ENCODE peak calls at places on chromosomes 2 and 18, in eight cellular contexts. L, C, B, U, F, H, M and Y are unnamed samples. For H3K4me1, the result is how much of the 10 kb centered on the place peaks cover.

GRCh38 chr2:19887508-19887907 is 14.3 kb downstream of the TTC32 start:
- DNase-seq in B (no peak), L (peak), C (no peak), U (no peak), F (no peak), M (no peak), H (no peak), Y (no peak)

GRCh38 chr2:214574077-214574775 is 163.4 kb downstream of the VWC2L start:
- DNase-seq in H (no peak), M (no peak), L (no peak), U (no peak), C (no peak), B (no peak), F (no peak), Y (no peak)

GRCh38 chr2:127453392-127454171 is 35.4 kb downstream of the PROC start:
- DNase-seq in H (no peak), B (no peak), F (no peak), U (peak), C (no peak), M (no peak), L (peak), Y (no peak)

GRCh38 chr18:45517181-45517741 is 98.0 kb upstream of the SLC14A2 start:
- DNase-seq in M (no peak), F (peak), L (peak), C (no peak), B (no peak), H (no peak), U (peak), Y (no peak)

GRCh38 chr2:29304399-29304798 is 189.2 kb downstream of the CLIP4 start:
- DNase-seq in B (no peak), L (no peak), F (no peak), U (no peak), H (no peak), M (no peak), C (no peak), Y (no peak)

GRCh38 chr18:24011095-24011917 is 3.2 kb upstream of the TTC39C start:
- DNase-seq in C (no peak), L (no peak), F (no peak), U (peak), M (no peak), B (no peak), H (no peak), Y (no peak)

GRCh38 chr2:173654146-173654895 is 299.6 kb downstream of the CDCA7 start:
- DNase-seq in C (no peak), M (no peak), U (no peak), L (no peak), F (no peak), B (no peak), H (no peak), Y (no peak)

GRCh38 chr18:52701219-52701935 is 361.4 kb downstream of the DCC start:
- DNase-seq in M (no peak), B (no peak), C (no peak), H (no peak), L (peak), F (no peak), U (no peak), Y (no peak)

GRCh38 chr2:227238242-227239237 is 74.1 kb downstream of the COL4A3 start:
- DNase-seq in C (peak), H (peak), B (peak), U (peak), M (peak), F (peak), L (peak), Y (peak)

GRCh38 chr18:73153271-73153670 is 285.5 kb upstream of the NETO1 start:
- DNase-seq in F (no peak), H (no peak), C (peak), L (no peak), M (no peak), U (no peak), B (no peak), Y (no peak)

GRCh38 chr2:200483729-200484198 is 26.1 kb downstream of the KCTD18 start:
- DNase-seq in L (peak), H (peak), C (peak), U (peak), F (no peak), M (no peak), B (no peak), Y (no peak)

GRCh38 chr18:76416935-76417334 is 78.1 kb downstream of the ZNF516 start:
- DNase-seq in M (no peak), F (no peak), C (peak), B (no peak), U (no peak), H (no peak), L (no peak), Y (no peak)

DNA sequence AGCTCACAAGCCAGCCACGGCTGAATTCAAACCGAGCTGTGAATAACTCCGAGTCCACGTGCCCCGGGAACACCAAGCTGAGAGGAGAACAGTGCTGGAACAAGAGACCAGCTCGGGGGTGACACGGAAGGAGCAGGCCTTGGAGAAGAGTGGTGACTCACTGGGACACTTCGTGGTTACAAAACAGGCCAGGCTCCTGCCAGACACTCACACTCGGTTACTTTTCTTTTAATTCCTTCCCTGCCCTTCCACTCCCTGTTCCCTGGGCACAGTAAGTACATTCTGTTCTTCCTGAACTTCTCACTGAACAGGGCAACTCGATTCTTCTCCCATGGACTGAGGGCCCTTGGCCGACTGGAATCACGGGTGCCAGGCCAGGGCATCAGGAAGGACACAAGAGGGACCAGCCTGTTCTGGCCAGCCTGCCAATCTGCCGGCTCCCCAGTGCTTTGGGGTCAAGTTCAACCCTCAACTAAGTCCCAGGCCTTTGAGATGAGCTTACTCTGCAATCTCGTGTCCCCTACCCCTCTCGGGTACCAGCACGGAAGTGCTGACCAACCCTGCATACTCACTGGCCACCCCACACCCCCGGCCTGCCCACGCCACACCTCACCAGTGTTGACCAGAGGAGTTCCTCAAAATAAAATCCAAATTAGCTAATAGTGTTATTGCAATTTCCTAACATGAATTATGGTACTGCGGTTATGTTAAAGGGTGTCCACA is 87.5 kb downstream of the TFCP2L1 start:
- DNase-seq in M (no peak), U (no peak), L (peak), H (peak), F (peak), B (no peak), C (peak), Y (no peak)
- H3K4me1 ChIP-seq in M (under half), U (under half), L (under half), H (under half), F (under half), B (under half), C (under half), Y (under half)

GRCh38 chr2:189574793-189575475 is 5.7 kb downstream of the SLC40A1 start:
- DNase-seq in F (no peak), C (no peak), M (no peak), H (peak), B (no peak), L (peak), U (no peak), Y (no peak)

GRCh38 chr2:189576361-189576760 is 4.2 kb downstream of the SLC40A1 start:
- DNase-seq in L (no peak), M (no peak), U (no peak), C (no peak), F (peak), B (no peak), H (peak), Y (no peak)

GRCh38 chr2:189569295-189569925 is 11.2 kb downstream of the SLC40A1 start:
- DNase-seq in C (peak), F (no peak), U (no peak), B (no peak), H (no peak), L (no peak), M (peak), Y (no peak)

GRCh38 chr2:189566046-189566445 is 14.5 kb downstream of the SLC40A1 start:
- DNase-seq in F (no peak), U (no peak), L (no peak), H (no peak), C (no peak), M (no peak), B (no peak), Y (no peak)

GRCh38 chr2:189570565-189570964 is 10.0 kb downstream of the SLC40A1 start:
- DNase-seq in L (no peak), U (no peak), H (no peak), C (peak), F (no peak), M (no peak), B (no peak), Y (no peak)
- H3K4me1 ChIP-seq in L (under half), U (under half), H (under half), C (under half), F (under half), M (under half), B (under half), Y (under half)

DNA sequence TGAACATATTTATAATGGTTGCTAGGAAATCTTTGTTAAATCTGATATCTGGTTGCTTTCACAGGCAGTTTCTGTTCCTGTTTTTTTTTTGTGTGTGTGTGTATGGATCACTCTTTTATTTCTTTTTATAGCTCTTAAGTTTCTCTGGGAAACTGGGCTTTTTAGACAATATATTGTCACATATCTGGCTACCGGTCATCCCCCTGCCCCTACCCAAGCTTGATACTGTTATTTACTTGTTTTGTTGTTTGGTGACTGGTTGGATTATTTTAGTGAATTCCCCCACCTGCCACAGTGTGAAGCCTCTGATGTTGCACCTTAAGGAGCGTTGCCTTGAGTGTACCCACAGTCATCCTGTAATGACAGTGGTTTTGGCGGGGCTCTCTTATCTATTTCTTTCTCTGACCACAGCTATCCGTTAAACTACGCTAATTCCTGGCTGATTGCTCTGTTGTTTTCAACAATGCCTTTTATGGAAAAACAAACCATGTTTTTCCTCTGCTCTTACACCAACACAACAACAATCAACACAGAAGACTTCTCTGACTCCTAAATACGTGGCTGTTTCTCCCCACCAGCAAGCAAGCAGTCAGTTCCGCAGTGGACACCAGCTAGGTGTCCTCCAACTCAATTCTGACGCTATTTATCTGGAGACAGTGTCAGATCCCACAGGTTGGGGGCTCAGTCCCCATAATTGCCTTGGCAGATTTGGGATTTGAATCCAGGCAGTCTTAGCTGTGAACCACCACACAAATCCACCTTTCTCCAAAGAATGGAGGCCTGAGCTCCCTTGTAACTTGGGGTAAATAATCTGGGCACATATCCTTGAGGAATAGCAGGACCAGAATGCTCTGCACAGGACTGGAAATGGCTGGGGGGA is 10.9 kb downstream of the GNLY start:
- DNase-seq in M (peak), U (no peak), F (no peak), H (no peak), C (no peak), L (no peak), B (no peak), Y (peak)
- H3K4me1 ChIP-seq in M (half or more), U (under half), F (under half), H (under half), C (under half), L (under half), B (under half), Y (under half)

GRCh38 chr2:44544991-44545390 is 183.2 kb downstream of the CAMKMT start:
- DNase-seq in M (no peak), U (peak), B (no peak), L (no peak), C (no peak), F (no peak), H (no peak), Y (no peak)

GRCh38 chr2:44547713-44548112 is 186.0 kb downstream of the CAMKMT start:
- DNase-seq in U (no peak), M (no peak), B (no peak), L (no peak), H (no peak), F (no peak), C (no peak), Y (no peak)

GRCh38 chr2:44542520-44542919 is 180.8 kb downstream of the CAMKMT start:
- DNase-seq in H (no peak), B (no peak), F (no peak), L (no peak), C (no peak), U (no peak), M (no peak), Y (no peak)

GRCh38 chr2:44546469-44547127 is 184.9 kb downstream of the CAMKMT start:
- DNase-seq in F (no peak), M (no peak), U (no peak), B (no peak), H (no peak), L (no peak), C (no peak), Y (no peak)

DNA sequence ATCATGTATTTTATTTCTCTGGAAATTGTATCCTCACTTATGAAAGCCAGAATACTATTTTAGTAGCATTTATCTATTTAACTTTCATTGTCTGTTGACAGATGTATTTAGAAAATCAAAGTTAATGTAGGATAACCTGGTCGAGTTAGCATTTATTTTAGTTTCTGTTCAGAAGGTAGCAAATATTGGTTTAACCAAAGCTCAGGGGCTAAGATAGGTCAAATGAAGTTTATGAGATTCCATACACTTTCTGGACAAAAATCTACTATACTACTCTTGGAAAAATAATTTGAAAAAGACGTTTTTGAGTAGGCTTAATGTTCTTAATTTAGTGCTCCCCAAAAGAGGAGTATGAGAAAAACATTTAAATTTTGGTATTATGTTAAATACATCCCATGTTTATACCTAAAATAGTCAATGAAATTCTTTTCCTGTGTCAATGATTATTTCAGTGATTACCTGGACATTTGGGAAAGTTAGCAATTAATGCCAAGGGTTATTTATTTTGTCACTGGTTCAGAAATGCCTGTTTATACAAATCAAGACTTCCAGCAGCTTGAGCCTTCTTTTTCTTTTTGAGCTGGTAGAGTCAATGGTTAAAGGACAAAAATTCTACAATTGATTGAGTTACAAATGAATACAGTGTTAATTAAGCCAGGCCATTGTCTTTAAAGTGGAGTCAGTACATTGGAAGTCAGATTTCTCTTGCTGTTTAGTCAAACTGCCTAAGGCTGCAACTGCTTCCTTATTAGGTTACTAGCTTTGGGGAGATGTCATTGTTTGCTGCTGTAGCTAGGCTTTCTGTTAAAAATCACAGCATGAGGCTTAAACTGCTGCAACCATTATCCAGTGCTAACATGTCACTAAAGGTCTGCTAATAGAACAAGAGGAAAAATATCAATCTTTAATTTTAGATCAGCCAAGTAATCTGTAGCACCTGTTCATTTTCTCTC is 182.3 kb downstream of the CAMKMT start:
- DNase-seq in M (no peak), L (no peak), B (no peak), H (no peak), C (no peak), U (peak), F (no peak), Y (no peak)
- H3K4me1 ChIP-seq in M (under half), L (under half), B (under half), H (under half), C (under half), U (half or more), F (under half), Y (under half)

GRCh38 chr2:33216508-33217182 is 259.8 kb upstream of the RASGRP3 start:
- DNase-seq in L (no peak), H (peak), U (no peak), C (peak), B (no peak), M (no peak), F (peak), Y (no peak)

GRCh38 chr2:33214857-33215256 is 261.6 kb upstream of the RASGRP3 start:
- DNase-seq in F (no peak), L (no peak), B (no peak), C (no peak), H (no peak), M (no peak), U (no peak), Y (no peak)

GRCh38 chr2:33217431-33217830 is 259.0 kb upstream of the RASGRP3 start:
- DNase-seq in C (no peak), M (no peak), U (no peak), F (no peak), B (no peak), L (no peak), H (no peak), Y (no peak)

GRCh38 chr2:33215299-33215698 is 261.1 kb upstream of the RASGRP3 start:
- DNase-seq in C (peak), F (peak), M (no peak), B (no peak), U (no peak), H (peak), L (no peak), Y (no peak)

GRCh38 chr2:33215983-33216382 is 260.5 kb upstream of the RASGRP3 start:
- DNase-seq in C (no peak), L (no peak), M (no peak), F (no peak), U (no peak), B (no peak), H (no peak), Y (no peak)
- H3K4me1 ChIP-seq in C (under half), L (under half), M (under half), F (under half), U (under half), B (under half), H (under half), Y (under half)

DNA sequence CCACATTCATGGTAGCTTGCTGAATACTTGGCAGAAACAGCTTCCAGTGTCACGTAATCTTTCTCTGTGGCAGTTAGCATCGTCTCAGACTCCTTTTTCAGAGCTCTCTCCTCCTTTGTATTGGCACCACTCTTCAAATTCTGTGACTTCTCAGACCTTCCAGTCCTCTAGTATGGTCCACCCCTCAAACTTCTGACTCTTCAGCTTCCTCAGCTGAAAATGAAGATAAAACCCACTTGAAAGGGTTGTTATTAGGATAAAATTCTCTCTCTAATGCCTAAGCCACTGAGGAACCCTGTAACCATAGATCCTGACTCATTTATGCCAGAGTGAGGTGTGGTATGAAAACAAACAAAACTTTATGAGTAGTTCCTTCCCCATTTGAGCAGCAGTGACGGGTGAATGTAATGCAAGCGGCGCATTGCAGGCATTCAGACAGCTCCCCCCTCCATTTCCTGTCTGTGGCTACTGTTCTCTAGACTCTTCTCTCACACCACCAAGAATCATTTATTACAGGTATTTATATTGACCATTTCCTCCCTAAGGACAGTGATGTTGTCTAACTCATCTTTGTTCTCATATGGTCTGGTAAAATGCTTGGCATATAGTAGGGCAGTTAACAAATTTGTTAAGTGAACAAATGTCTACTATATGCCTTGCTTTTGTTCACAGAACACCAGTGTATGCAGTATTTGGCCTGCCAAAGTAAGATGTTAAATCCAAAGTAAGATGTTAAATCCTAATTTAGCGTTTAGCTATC is 35.3 kb downstream of the GALNT1 start:
- DNase-seq in U (no peak), M (peak), B (peak), C (peak), H (peak), F (peak), L (peak), Y (peak)
- H3K4me1 ChIP-seq in U (under half), M (under half), B (under half), C (under half), H (under half), F (under half), L (under half), Y (under half)

GRCh38 chr2:187174582-187174981 is 273.5 kb downstream of the CALCRL start:
- DNase-seq in C (no peak), L (no peak), F (no peak), B (no peak), M (no peak), U (no peak), H (no peak), Y (no peak)
- H3K4me1 ChIP-seq in C (under half), L (under half), F (under half), B (under half), M (under half), U (under half), H (under half), Y (under half)

GRCh38 chr2:122515731-122516130 is 760.3 kb downstream of the TSN start:
- DNase-seq in F (no peak), L (no peak), U (peak), C (no peak), H (no peak), B (no peak), M (no peak), Y (no peak)

GRCh38 chr2:122520212-122520611 is 764.8 kb downstream of the TSN start:
- DNase-seq in U (no peak), L (no peak), C (no peak), H (no peak), M (no peak), F (no peak), B (no peak), Y (no peak)

GRCh38 chr2:122516775-122517174 is 761.3 kb downstream of the TSN start:
- DNase-seq in U (no peak), M (no peak), F (no peak), B (no peak), C (no peak), L (no peak), H (no peak), Y (no peak)

GRCh38 chr2:122519806-122520205 is 764.4 kb downstream of the TSN start:
- DNase-seq in F (no peak), L (no peak), M (no peak), C (no peak), H (no peak), B (no peak), U (no peak), Y (no peak)

DNA sequence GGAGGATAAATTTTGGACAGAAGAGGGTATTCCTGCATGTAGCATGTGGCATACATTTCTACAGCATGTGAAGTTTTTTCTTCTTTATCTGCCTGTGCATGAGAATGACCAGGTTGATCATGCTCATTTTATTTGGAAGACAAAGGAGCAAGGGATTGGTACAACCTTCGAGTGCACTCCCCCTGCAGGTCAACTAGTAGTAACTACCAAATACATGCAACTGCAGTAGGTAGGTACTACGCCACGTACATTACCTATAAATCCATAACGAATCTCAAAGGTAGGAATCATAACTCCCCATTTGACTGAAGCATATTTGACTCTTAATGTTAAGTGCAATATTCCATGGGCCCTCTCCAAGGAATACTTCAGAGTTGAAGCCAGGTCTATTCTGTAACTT is 763.9 kb downstream of the TSN start:
- DNase-seq in H (no peak), B (no peak), L (peak), M (peak), C (no peak), F (no peak), U (peak), Y (no peak)
- H3K4me1 ChIP-seq in H (under half), B (under half), L (under half), M (under half), C (under half), F (under half), U (under half), Y (under half)